ENCODE peak calls at places on chromosomes 3 and 15, in five cellular contexts. One of them, this sample, is unnamed.

GRCh38 chr3:79204351-79204750 is 563.4 kb downstream of the ROBO1 start:
- DNase-seq in stomach: no peak
- DNase-seq in lower lobe of right lung: no peak
- DNase-seq in breast epithelium: no peak
- DNase-seq in dorsolateral prefrontal cortex: no peak
- DNase-seq in this sample: no peak

GRCh38 chr15:58627706-58628105 is 121.8 kb downstream of the ADAM10 start:
- DNase-seq in stomach: no peak
- DNase-seq in lower lobe of right lung: no peak
- DNase-seq in breast epithelium: no peak
- DNase-seq in dorsolateral prefrontal cortex: no peak
- DNase-seq in this sample: no peak

GRCh38 chr3:98901032-98901464 is 447 bp downstream of the DCBLD2 start:
- DNase-seq in stomach: peak; percentile 40
- DNase-seq in lower lobe of right lung: peak; percentile 62
- DNase-seq in breast epithelium: peak; percentile 35
- DNase-seq in dorsolateral prefrontal cortex: peak; percentile 37
- DNase-seq in this sample: no peak

GRCh38 chr15:61049934-61050333 is 179.2 kb downstream of the RORA start:
- DNase-seq in stomach: peak; percentile 44
- DNase-seq in lower lobe of right lung: no peak
- DNase-seq in breast epithelium: no peak
- DNase-seq in dorsolateral prefrontal cortex: no peak
- DNase-seq in this sample: no peak

GRCh38 chr3:141876381-141876890 is at the start of gene ATP1B3:
- DNase-seq in stomach: peak; percentile 89
- DNase-seq in lower lobe of right lung: peak; percentile 90
- DNase-seq in breast epithelium: peak; percentile 67
- DNase-seq in dorsolateral prefrontal cortex: peak; percentile 62
- DNase-seq in this sample: peak; percentile 46

GRCh38 chr15:94324835-94325767 is 93.7 kb downstream of the MCTP2 start:
- DNase-seq in stomach: peak; percentile 31
- DNase-seq in lower lobe of right lung: no peak
- DNase-seq in breast epithelium: no peak
- DNase-seq in dorsolateral prefrontal cortex: no peak
- DNase-seq in this sample: no peak

GRCh38 chr3:159884661-159885402 is 103.8 kb upstream of the IL12A start:
- DNase-seq in stomach: no peak
- DNase-seq in lower lobe of right lung: no peak
- DNase-seq in breast epithelium: no peak
- DNase-seq in dorsolateral prefrontal cortex: no peak
- DNase-seq in this sample: no peak

GRCh38 chr3:157333551-157333991 is 103.1 kb upstream of the PTX3 start:
- DNase-seq in stomach: no peak
- DNase-seq in lower lobe of right lung: no peak
- DNase-seq in breast epithelium: no peak
- DNase-seq in dorsolateral prefrontal cortex: no peak
- DNase-seq in this sample: no peak

GRCh38 chr15:41251411-41251810 is 20.3 kb downstream of the CHP1 start:
- DNase-seq in stomach: no peak
- DNase-seq in lower lobe of right lung: no peak
- DNase-seq in breast epithelium: no peak
- DNase-seq in dorsolateral prefrontal cortex: no peak
- DNase-seq in this sample: no peak

GRCh38 chr3:113783980-113784379 is 37.1 kb downstream of the ATP6V1A start:
- DNase-seq in stomach: no peak
- DNase-seq in lower lobe of right lung: no peak
- DNase-seq in breast epithelium: no peak
- DNase-seq in dorsolateral prefrontal cortex: no peak
- DNase-seq in this sample: no peak

GRCh38 chr15:36888018-36888992 is 212.0 kb downstream of the MEIS2 start:
- DNase-seq in stomach: no peak
- DNase-seq in lower lobe of right lung: no peak
- DNase-seq in breast epithelium: no peak
- DNase-seq in dorsolateral prefrontal cortex: no peak
- DNase-seq in this sample: no peak

DNA sequence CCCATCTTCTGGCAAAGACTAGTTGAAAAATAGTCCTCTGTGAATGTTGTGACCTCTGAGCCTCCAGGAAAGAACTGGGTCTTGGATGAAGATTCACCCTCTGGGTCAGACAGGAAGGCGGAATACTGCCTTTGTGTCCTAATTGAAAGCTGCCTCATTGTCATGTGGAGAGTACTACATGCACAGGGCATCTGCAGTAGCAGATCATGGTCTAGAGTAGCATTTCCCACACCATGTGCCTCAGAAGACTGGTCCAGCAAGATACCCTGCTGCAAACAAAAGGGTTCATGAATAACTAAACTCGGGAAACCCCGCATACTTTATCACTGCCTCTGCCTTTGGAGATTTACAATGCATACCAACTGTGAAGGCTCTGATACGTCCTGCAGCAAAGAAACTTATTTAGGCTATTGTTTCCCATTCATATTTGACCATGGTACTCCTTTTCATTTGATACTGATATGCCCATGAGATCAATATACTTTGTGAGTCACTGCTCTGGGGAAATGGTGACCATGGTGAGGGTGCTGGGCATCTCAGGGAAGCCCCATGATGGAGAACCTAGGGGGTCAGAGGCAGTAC is 22.7 kb downstream of the IRAK2 start:
- DNase-seq in stomach: no peak
- DNase-seq in lower lobe of right lung: no peak
- DNase-seq in breast epithelium: no peak
- DNase-seq in dorsolateral prefrontal cortex: no peak
- DNase-seq in this sample: no peak
- H3K27ac ChIP-seq in stomach: no peak overlapping the region
- H3K27ac ChIP-seq in lower lobe of right lung: no peak overlapping the region
- H3K27ac ChIP-seq in breast epithelium: no peak overlapping the region
- H3K27ac ChIP-seq in dorsolateral prefrontal cortex: peak overlapping the region; percentile 75
- H3K27ac ChIP-seq in this sample: no peak overlapping the region

GRCh38 chr15:89002281-89002761 is 85.9 kb upstream of the ABHD2 start:
- DNase-seq in stomach: no peak
- DNase-seq in lower lobe of right lung: peak; percentile 68
- DNase-seq in breast epithelium: no peak
- DNase-seq in dorsolateral prefrontal cortex: no peak
- DNase-seq in this sample: no peak

GRCh38 chr15:89007989-89008388 is 80.3 kb upstream of the ABHD2 start:
- DNase-seq in stomach: no peak
- DNase-seq in lower lobe of right lung: no peak
- DNase-seq in breast epithelium: no peak
- DNase-seq in dorsolateral prefrontal cortex: no peak
- DNase-seq in this sample: no peak

GRCh38 chr15:89003865-89004725 is 84.2 kb upstream of the ABHD2 start:
- DNase-seq in stomach: no peak
- DNase-seq in lower lobe of right lung: no peak
- DNase-seq in breast epithelium: no peak
- DNase-seq in dorsolateral prefrontal cortex: no peak
- DNase-seq in this sample: no peak

GRCh38 chr15:89002830-89003229 is 85.4 kb upstream of the ABHD2 start:
- DNase-seq in stomach: no peak
- DNase-seq in lower lobe of right lung: no peak
- DNase-seq in breast epithelium: no peak
- DNase-seq in dorsolateral prefrontal cortex: no peak
- DNase-seq in this sample: no peak

DNA sequence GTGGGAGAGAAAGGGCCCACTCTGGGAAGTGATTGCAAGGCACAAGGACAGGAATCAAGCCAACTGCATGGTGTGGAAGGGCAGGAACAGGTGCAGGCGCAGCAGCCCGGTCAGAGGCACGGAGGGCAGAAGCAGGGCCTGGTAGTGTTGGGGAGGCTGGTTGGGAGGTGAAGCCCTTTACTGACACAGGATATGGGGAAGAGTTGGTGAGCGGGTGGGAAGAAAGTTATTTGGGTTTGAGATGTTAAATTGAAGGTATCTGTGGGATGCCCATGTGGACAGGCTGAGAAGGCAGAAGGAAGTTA is 83.6 kb upstream of the ABHD2 start:
- DNase-seq in stomach: no peak
- DNase-seq in lower lobe of right lung: no peak
- DNase-seq in breast epithelium: no peak
- DNase-seq in dorsolateral prefrontal cortex: no peak
- DNase-seq in this sample: no peak
- H3K27ac ChIP-seq in stomach: no peak overlapping the region
- H3K27ac ChIP-seq in lower lobe of right lung: no peak overlapping the region
- H3K27ac ChIP-seq in breast epithelium: no peak overlapping the region
- H3K27ac ChIP-seq in dorsolateral prefrontal cortex: no peak overlapping the region
- H3K27ac ChIP-seq in this sample: no peak overlapping the region

GRCh38 chr3:64680334-64680733 is 7.5 kb downstream of the ADAMTS9 start:
- DNase-seq in stomach: no peak
- DNase-seq in lower lobe of right lung: no peak
- DNase-seq in breast epithelium: no peak
- DNase-seq in dorsolateral prefrontal cortex: no peak
- DNase-seq in this sample: no peak

GRCh38 chr3:64675848-64676247 is 12.0 kb downstream of the ADAMTS9 start:
- DNase-seq in stomach: no peak
- DNase-seq in lower lobe of right lung: no peak
- DNase-seq in breast epithelium: no peak
- DNase-seq in dorsolateral prefrontal cortex: no peak
- DNase-seq in this sample: no peak

GRCh38 chr3:64681015-64681414 is 6.8 kb downstream of the ADAMTS9 start:
- DNase-seq in stomach: no peak
- DNase-seq in lower lobe of right lung: no peak
- DNase-seq in breast epithelium: no peak
- DNase-seq in dorsolateral prefrontal cortex: no peak
- DNase-seq in this sample: no peak

GRCh38 chr3:64676831-64677230 is 11.0 kb downstream of the ADAMTS9 start:
- DNase-seq in stomach: no peak
- DNase-seq in lower lobe of right lung: no peak
- DNase-seq in breast epithelium: no peak
- DNase-seq in dorsolateral prefrontal cortex: no peak
- DNase-seq in this sample: no peak

GRCh38 chr3:64677961-64678716 is 9.7 kb downstream of the ADAMTS9 start:
- DNase-seq in stomach: no peak
- DNase-seq in lower lobe of right lung: no peak
- DNase-seq in breast epithelium: no peak
- DNase-seq in dorsolateral prefrontal cortex: no peak
- DNase-seq in this sample: no peak
- H3K27ac ChIP-seq in stomach: no peak overlapping the region
- H3K27ac ChIP-seq in lower lobe of right lung: no peak overlapping the region
- H3K27ac ChIP-seq in breast epithelium: no peak overlapping the region
- H3K27ac ChIP-seq in dorsolateral prefrontal cortex: no peak overlapping the region
- H3K27ac ChIP-seq in this sample: no peak overlapping the region

GRCh38 chr3:48990636-48991421 is 788 bp downstream of the P4HTM start:
- DNase-seq in stomach: no peak
- DNase-seq in lower lobe of right lung: no peak
- DNase-seq in breast epithelium: no peak
- DNase-seq in dorsolateral prefrontal cortex: no peak
- DNase-seq in this sample: no peak

GRCh38 chr3:48989796-48990635 is at the start of gene P4HTM:
- DNase-seq in stomach: peak; percentile 77
- DNase-seq in lower lobe of right lung: peak; percentile 86
- DNase-seq in breast epithelium: peak; percentile 76
- DNase-seq in dorsolateral prefrontal cortex: peak; percentile 77
- DNase-seq in this sample: no peak

GRCh38 chr3:48989126-48989795 is 780 bp upstream of the P4HTM start:
- DNase-seq in stomach: no peak
- DNase-seq in lower lobe of right lung: no peak
- DNase-seq in breast epithelium: no peak
- DNase-seq in dorsolateral prefrontal cortex: no peak
- DNase-seq in this sample: no peak

GRCh38 chr3:48993834-48994233 is 3.8 kb downstream of the P4HTM start:
- DNase-seq in stomach: no peak
- DNase-seq in lower lobe of right lung: no peak
- DNase-seq in breast epithelium: no peak
- DNase-seq in dorsolateral prefrontal cortex: no peak
- DNase-seq in this sample: no peak

GRCh38 chr3:48991851-48992545 is 2.0 kb downstream of the P4HTM start:
- DNase-seq in stomach: no peak
- DNase-seq in lower lobe of right lung: no peak
- DNase-seq in breast epithelium: no peak
- DNase-seq in dorsolateral prefrontal cortex: no peak
- DNase-seq in this sample: no peak
- H3K27ac ChIP-seq in stomach: peak overlapping the region; percentile 91
- H3K27ac ChIP-seq in lower lobe of right lung: peak overlapping the region; percentile 88
- H3K27ac ChIP-seq in breast epithelium: peak overlapping the region; percentile 54
- H3K27ac ChIP-seq in dorsolateral prefrontal cortex: peak overlapping the region; percentile 98
- H3K27ac ChIP-seq in this sample: no peak overlapping the region

GRCh38 chr15:86611392-86612040 is 531.8 kb downstream of the AGBL1 start:
- DNase-seq in stomach: no peak
- DNase-seq in lower lobe of right lung: no peak
- DNase-seq in breast epithelium: no peak
- DNase-seq in dorsolateral prefrontal cortex: no peak
- DNase-seq in this sample: peak; percentile 65
- H3K27ac ChIP-seq in stomach: no peak overlapping the region
- H3K27ac ChIP-seq in lower lobe of right lung: no peak overlapping the region
- H3K27ac ChIP-seq in breast epithelium: no peak overlapping the region
- H3K27ac ChIP-seq in dorsolateral prefrontal cortex: no peak overlapping the region
- H3K27ac ChIP-seq in this sample: peak overlapping the region; percentile 63

GRCh38 chr3:73718326-73719110 is 93.8 kb upstream of the PDZRN3 start:
- DNase-seq in stomach: no peak
- DNase-seq in lower lobe of right lung: no peak
- DNase-seq in breast epithelium: peak; percentile 54
- DNase-seq in dorsolateral prefrontal cortex: no peak
- DNase-seq in this sample: peak; percentile 27
- H3K27ac ChIP-seq in stomach: peak overlapping the region; percentile 64
- H3K27ac ChIP-seq in lower lobe of right lung: no peak overlapping the region
- H3K27ac ChIP-seq in breast epithelium: peak overlapping the region; percentile 91
- H3K27ac ChIP-seq in dorsolateral prefrontal cortex: no peak overlapping the region
- H3K27ac ChIP-seq in this sample: peak overlapping the region; percentile 26

DNA sequence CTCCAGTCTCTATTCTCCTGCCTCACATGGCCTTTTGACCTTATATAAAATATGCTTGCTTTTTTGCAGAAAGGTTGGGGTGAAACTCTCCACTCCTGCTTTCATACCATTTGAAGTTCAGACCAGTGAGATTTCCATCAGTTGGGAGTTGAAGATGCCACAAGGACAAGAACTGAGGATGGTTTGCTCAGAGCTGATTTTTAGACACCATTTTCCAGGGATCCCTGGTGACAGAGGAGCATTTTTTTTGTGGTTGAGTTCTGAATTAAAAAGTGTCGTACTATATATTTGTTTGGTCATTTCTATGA is 8.8 kb upstream of the TM4SF1 start:
- DNase-seq in stomach: no peak
- DNase-seq in lower lobe of right lung: no peak
- DNase-seq in breast epithelium: no peak
- DNase-seq in dorsolateral prefrontal cortex: no peak
- DNase-seq in this sample: no peak
- H3K27ac ChIP-seq in stomach: peak overlapping the region; percentile 81
- H3K27ac ChIP-seq in lower lobe of right lung: peak overlapping the region; percentile 74
- H3K27ac ChIP-seq in breast epithelium: peak overlapping the region; percentile 95
- H3K27ac ChIP-seq in dorsolateral prefrontal cortex: no peak overlapping the region
- H3K27ac ChIP-seq in this sample: peak overlapping the region; percentile 96

GRCh38 chr3:172280406-172281051 is 167.7 kb downstream of the GHSR start:
- DNase-seq in stomach: no peak
- DNase-seq in lower lobe of right lung: no peak
- DNase-seq in breast epithelium: no peak
- DNase-seq in dorsolateral prefrontal cortex: no peak
- DNase-seq in this sample: no peak
- H3K27ac ChIP-seq in stomach: no peak overlapping the region
- H3K27ac ChIP-seq in lower lobe of right lung: peak overlapping the region; percentile 14
- H3K27ac ChIP-seq in breast epithelium: no peak overlapping the region
- H3K27ac ChIP-seq in dorsolateral prefrontal cortex: no peak overlapping the region
- H3K27ac ChIP-seq in this sample: peak overlapping the region; percentile 1

GRCh38 chr3:169764453-169765280 is at the start of gene TERC:
- DNase-seq in stomach: peak; percentile 92
- DNase-seq in lower lobe of right lung: peak; percentile 95
- DNase-seq in breast epithelium: peak; percentile 92
- DNase-seq in dorsolateral prefrontal cortex: peak; percentile 81
- DNase-seq in this sample: no peak
- H3K27ac ChIP-seq in stomach: peak within 1 kb of the TSS; percentile 99
- H3K27ac ChIP-seq in lower lobe of right lung: peak within 1 kb of the TSS; percentile 99
- H3K27ac ChIP-seq in breast epithelium: peak within 1 kb of the TSS; percentile 99
- H3K27ac ChIP-seq in dorsolateral prefrontal cortex: peak within 1 kb of the TSS; percentile 95
- H3K27ac ChIP-seq in this sample: peak within 1 kb of the TSS; percentile 91

This sample was measured in epithelial cell of prostate.